ENCODE peak calls at places on chromosomes 13 and 19, in four cellular contexts. W, U, E and R are unnamed samples.

GRCh38 chr19:33445752-33446070 is 72.2 kb downstream of the CEBPG start:
- DNase-seq in W (no peak), U (no peak), E (no peak), R (no peak)

GRCh38 chr13:83621765-83622421 is 260.4 kb downstream of the SLITRK1 start:
- DNase-seq in W (no peak), U (peak; percentile 12), E (no peak), R (no peak)

GRCh38 chr13:113740661-113741060 is 18.4 kb upstream of the TMEM255B start:
- DNase-seq in W (no peak), U (no peak), E (no peak), R (no peak)

GRCh38 chr19:38049105-38049649 is 142.2 kb downstream of the SIPA1L3 start:
- DNase-seq in W (no peak), U (no peak), E (no peak), R (no peak)

GRCh38 chr19:50794074-50794777 is 4.0 kb downstream of the ACP4 start:
- DNase-seq in W (peak; percentile 63), U (no peak), E (peak; percentile 84), R (no peak)

GRCh38 chr13:41139296-41139966 is 6.8 kb upstream of the KBTBD6 start:
- DNase-seq in W (no peak), U (no peak), E (no peak), R (no peak)

GRCh38 chr19:31772915-31773314 is 423.7 kb upstream of the TSHZ3 start:
- DNase-seq in W (no peak), U (no peak), E (no peak), R (no peak)

GRCh38 chr19:19514215-19514633 is 1.1 kb downstream of the TSSK6 start:
- DNase-seq in W (no peak), U (no peak), E (no peak), R (no peak)

GRCh38 chr19:35353635-35354034 is 4.6 kb upstream of the FFAR3 start:
- DNase-seq in W (peak; percentile 16), U (no peak), E (peak; percentile 7), R (no peak)

GRCh38 chr13:114065926-114066774 is 66.3 kb downstream of the RASA3 start:
- DNase-seq in W (no peak), U (no peak), E (no peak), R (no peak)

GRCh38 chr19:11421607-11422098 is 2.5 kb upstream of the RGL3 start:
- DNase-seq in W (peak; percentile 100), U (no peak), E (peak; percentile 88), R (peak; percentile 90)

GRCh38 chr13:20192470-20193141 is at the start of gene GJB2:
- DNase-seq in W (peak; percentile 54), U (no peak), E (no peak), R (no peak)

GRCh38 chr13:50474094-50474654 is 369.3 kb downstream of the DLEU7 start:
- DNase-seq in W (no peak), U (no peak), E (no peak), R (peak; percentile 2)

GRCh38 chr13:78998736-78999135 is 339.8 kb upstream of the OBI1 start:
- DNase-seq in W (no peak), U (no peak), E (no peak), R (no peak)

GRCh38 chr19:51422053-51422448 is 4.6 kb upstream of the SIGLEC10 start:
- DNase-seq in W (peak; percentile 100), U (peak; percentile 56), E (peak; percentile 90), R (peak; percentile 86)

GRCh38 chr13:71412231-71412630 is 454.8 kb downstream of the DACH1 start:
- DNase-seq in W (no peak), U (no peak), E (no peak), R (no peak)

GRCh38 chr13:44816701-44817684 is 172.3 kb downstream of the NUFIP1 start:
- DNase-seq in W (no peak), U (peak; percentile 63), E (no peak), R (no peak)

GRCh38 chr19:2957160-2957559 is 12.4 kb upstream of the ZNF77 start:
- DNase-seq in W (no peak), U (no peak), E (no peak), R (no peak)

GRCh38 chr19:35587326-35587725 is 1.4 kb downstream of the PMIS2 start:
- DNase-seq in W (no peak), U (no peak), E (no peak), R (no peak)

GRCh38 chr19:12723643-12724426 is at the start of gene TNPO2:
- DNase-seq in W (peak; percentile 89), U (peak; percentile 24), E (peak; percentile 86), R (no peak)

GRCh38 chr19:39325778-39326680 is 5.4 kb upstream of the LRFN1 start:
- DNase-seq in W (no peak), U (peak; percentile 51), E (peak; percentile 81), R (peak; percentile 38)

GRCh38 chr13:61162106-61162505 is 253.5 kb downstream of the PCDH20 start:
- DNase-seq in W (no peak), U (no peak), E (no peak), R (no peak)

GRCh38 chr13:28640861-28641599 is 17.9 kb upstream of the POMP start:
- DNase-seq in W (no peak), U (no peak), E (no peak), R (no peak)

GRCh38 chr13:30618186-30618937 is 642 bp downstream of the USPL1 start:
- DNase-seq in W (no peak), U (no peak), E (peak; percentile 6), R (no peak)

GRCh38 chr19:37594982-37595382 is 306 bp downstream of the ZNF540 start:
- DNase-seq in W (no peak), U (no peak), E (no peak), R (no peak)

GRCh38 chr19:35142531-35143230 is 374 bp upstream of the FXYD7 start:
- DNase-seq in W (peak; percentile 86), U (no peak), E (peak; percentile 87), R (peak; percentile 55)

GRCh38 chr19:13401388-13401787 is 104.9 kb downstream of the CACNA1A start:
- DNase-seq in W (peak; percentile 46), U (peak; percentile 48), E (peak; percentile 88), R (peak; percentile 7)

GRCh38 chr13:31587696-31588266 is 151.5 kb upstream of the RXFP2 start:
- DNase-seq in W (no peak), U (no peak), E (no peak), R (no peak)

GRCh38 chr19:48364564-48365363 is 597 bp downstream of the SYNGR4 start:
- DNase-seq in W (no peak), U (no peak), E (no peak), R (no peak)

GRCh38 chr13:110129539-110130186 is 177.3 kb downstream of the COL4A1 start:
- DNase-seq in W (no peak), U (no peak), E (no peak), R (no peak)

GRCh38 chr19:35249146-35249847 is 495 bp downstream of the LSR start:
- DNase-seq in W (no peak), U (no peak), E (peak; percentile 54), R (no peak)

GRCh38 chr19:58556633-58557252 is 1.7 kb downstream of the UBE2M start:
- DNase-seq in W (no peak), U (no peak), E (no peak), R (no peak)

GRCh38 chr13:85500716-85501256 is 298.4 kb downstream of the SLITRK6 start:
- DNase-seq in W (no peak), U (no peak), E (no peak), R (no peak)

GRCh38 chr19:12784871-12785430 is 6.3 kb upstream of the JUNB start:
- DNase-seq in W (no peak), U (no peak), E (no peak), R (no peak)

GRCh38 chr19:55279773-55280643 is at the start of gene HSPBP1:
- DNase-seq in W (peak; percentile 99), U (peak; percentile 98), E (peak; percentile 94), R (peak; percentile 69)

GRCh38 chr19:10260141-10260584 is 8.1 kb downstream of the MRPL4 start:
- DNase-seq in W (no peak), U (peak; percentile 23), E (no peak), R (no peak)

GRCh38 chr19:50314724-50315700 is 14.2 kb downstream of the KCNC3 start:
- DNase-seq in W (peak; percentile 77), U (no peak), E (no peak), R (no peak)

GRCh38 chr13:67377919-67378318 is 147.8 kb upstream of the PCDH9 start:
- DNase-seq in W (no peak), U (no peak), E (no peak), R (no peak)

GRCh38 chr19:3668331-3669133 is 31.7 kb downstream of the PIP5K1C start:
- DNase-seq in W (no peak), U (no peak), E (no peak), R (no peak)

GRCh38 chr19:3234800-3235199 is 10.3 kb downstream of the CELF5 start:
- DNase-seq in W (peak; percentile 93), U (no peak), E (peak; percentile 49), R (no peak)

DNA sequence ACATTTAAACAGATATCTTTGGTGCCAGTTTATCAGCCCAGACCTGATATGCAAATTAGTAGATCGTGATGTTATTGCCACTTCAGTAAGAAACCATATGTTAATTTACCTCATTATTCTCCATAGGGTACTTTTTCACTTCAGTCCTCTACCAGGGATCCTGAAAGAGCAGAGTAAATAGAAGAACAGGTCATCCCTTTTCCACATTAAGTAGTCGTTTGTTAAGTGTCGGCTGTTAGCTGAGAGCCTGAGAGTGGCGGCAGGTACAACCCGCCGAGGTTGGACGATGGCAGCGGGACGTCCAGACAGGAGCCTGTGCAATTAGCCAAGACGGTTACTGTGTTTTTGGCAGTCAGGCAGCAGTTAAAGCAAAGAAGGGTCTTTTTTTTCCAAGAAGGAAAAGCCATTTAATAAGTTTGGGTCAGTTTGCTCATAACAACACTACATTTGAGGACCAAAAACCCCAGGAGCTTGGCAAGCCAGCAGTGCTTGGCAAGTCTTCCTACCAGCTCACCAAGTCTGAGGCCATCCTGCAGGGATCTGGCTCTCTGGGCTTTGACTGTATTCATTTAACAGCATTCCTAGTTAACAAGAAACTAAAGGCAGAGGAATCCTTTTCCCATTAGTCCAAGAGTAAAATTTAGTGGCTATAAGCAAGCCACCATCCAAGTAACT is 231.8 kb downstream of the SHISA2 start:
- DNase-seq in W (no peak), U (no peak), E (no peak), R (no peak)
- TF ChIP-seq JUND in W (no peak), U (no peak), E (no peak), R (no peak)

GRCh38 chr13:112443191-112444000 is 67.2 kb downstream of the SPACA7 start:
- DNase-seq in W (peak; percentile 81), U (no peak), E (peak; percentile 28), R (no peak)
- TF ChIP-seq JUND in W (no peak), U (no peak), E (no peak), R (no peak)

GRCh38 chr13:92225861-92226260 is 827.4 kb downstream of the GPC5 start:
- DNase-seq in W (no peak), U (no peak), E (no peak), R (no peak)

GRCh38 chr13:92224825-92225224 is 826.4 kb downstream of the GPC5 start:
- DNase-seq in W (no peak), U (no peak), E (no peak), R (no peak)

GRCh38 chr13:92221916-92222315 is 823.5 kb downstream of the GPC5 start:
- DNase-seq in W (no peak), U (no peak), E (no peak), R (no peak)

GRCh38 chr13:92224052-92224821 is 825.8 kb downstream of the GPC5 start:
- DNase-seq in W (no peak), U (no peak), E (no peak), R (no peak)
- TF ChIP-seq JUND in W (no peak), U (no peak), E (no peak), R (no peak)

GRCh38 chr13:47474845-47475244 is 526.2 kb downstream of the SUCLA2 start:
- DNase-seq in W (no peak), U (no peak), E (no peak), R (no peak)
- TF ChIP-seq JUND in W (no peak), U (no peak), E (no peak), R (no peak)